ENCODE peak calls at places on chromosomes 5 and 9, in four cellular contexts. I is Panc1, P is breast epithelium, T is SJSA1. D is an unnamed sample.

GRCh38 chr9:127035423-127035822 is 87.0 kb downstream of the ANGPTL2 start:
- DNase-seq in P (no peak), I (no peak), T (no peak), D (no peak)

GRCh38 chr9:125493861-125494554 is 213.0 kb downstream of the MAPKAP1 start:
- DNase-seq in T (no peak), I (no peak), P (no peak), D (no peak)

GRCh38 chr5:145962001-145962400 is 25.6 kb downstream of the SH3RF2 start:
- DNase-seq in T (no peak), P (no peak), I (no peak), D (no peak)

GRCh38 chr9:77166193-77166592 is 11.1 kb upstream of the VPS13A start:
- DNase-seq in P (no peak), I (no peak), T (no peak), D (no peak)

GRCh38 chr9:87498046-87498815 is 564 bp downstream of the DAPK1 start:
- DNase-seq in P (no peak), I (no peak), T (peak), D (no peak)

GRCh38 chr9:136949239-136949816 is 2.7 kb upstream of the LCN12 start:
- DNase-seq in I (no peak), P (no peak), T (no peak), D (no peak)

GRCh38 chr9:15295761-15296405 is 11.1 kb downstream of the TTC39B start:
- DNase-seq in I (no peak), P (no peak), T (peak), D (no peak)

GRCh38 chr5:90479611-90480385 is 5.1 kb downstream of the POLR3G start:
- DNase-seq in P (no peak), T (no peak), I (no peak), D (no peak)

GRCh38 chr5:472076-472655 is 29.2 kb downstream of the EXOC3 start:
- DNase-seq in T (peak), P (no peak), I (no peak), D (no peak)

GRCh38 chr5:21831145-21831787 is 1021.9 kb downstream of the CDH12 start:
- DNase-seq in P (no peak), I (no peak), T (no peak), D (no peak)

GRCh38 chr5:23013395-23013994 is 160.4 kb upstream of the CDH12 start:
- DNase-seq in T (no peak), I (no peak), P (no peak), D (no peak)

GRCh38 chr5:139283252-139284166 is 10.0 kb upstream of the MATR3 start:
- DNase-seq in P (no peak), I (no peak), T (no peak), D (no peak)
- H3K4me3 ChIP-seq in P (no peak), I (no peak), T (no peak), D (no peak)

GRCh38 chr9:37429441-37430285 is 7.2 kb downstream of the GRHPR start:
- DNase-seq in P (no peak), I (no peak), T (no peak), D (no peak)
- H3K27ac ChIP-seq in P (peak), I (no peak), T (no peak), D (no peak)

GRCh38 chr5:9544056-9544455 is 1.8 kb downstream of the SEMA5A start:
- DNase-seq in T (no peak), P (no peak), I (no peak), D (no peak)

GRCh38 chr5:9544502-9545300 is 1.2 kb downstream of the SEMA5A start:
- DNase-seq in I (peak), P (peak), T (peak), D (peak)

GRCh38 chr5:9545301-9545958 is 445 bp downstream of the SEMA5A start:
- DNase-seq in I (no peak), T (peak), P (no peak), D (no peak)

GRCh38 chr5:9540791-9541190 is 5.1 kb downstream of the SEMA5A start:
- DNase-seq in T (peak), I (no peak), P (no peak), D (no peak)

GRCh38 chr5:9543266-9543925 is 2.5 kb downstream of the SEMA5A start:
- DNase-seq in P (no peak), I (no peak), T (peak), D (no peak)
- H3K4me3 ChIP-seq in P (no peak), I (no peak), T (peak), D (no peak)

DNA sequence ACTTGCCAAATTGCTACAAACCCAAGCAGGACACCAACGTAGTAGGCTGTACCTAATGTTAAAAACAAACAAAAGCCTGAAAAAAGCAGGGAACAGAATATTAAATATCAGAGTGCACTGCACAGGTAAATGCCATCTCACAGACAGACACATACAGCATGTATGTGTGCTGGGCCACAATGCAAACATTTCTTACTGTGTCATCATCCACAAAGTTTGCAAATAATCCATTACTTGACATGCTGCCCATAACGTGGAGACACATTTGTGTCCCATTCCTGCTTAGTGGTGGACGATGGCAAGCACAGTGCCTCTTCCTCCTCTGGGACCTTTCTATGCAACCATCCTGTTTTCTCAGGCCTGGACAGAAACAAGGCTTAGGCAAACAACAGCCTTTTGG is 44.7 kb downstream of the GOLM1 start:
- DNase-seq in I (no peak), T (no peak), P (no peak), D (no peak)
- H3K27ac ChIP-seq in I (no peak), T (no peak), P (no peak), D (no peak)

D was measured in iPS DF 6.9.